ENCODE peak calls at places on chromosomes 3 and 15, in nine cellular contexts. One of them, this sample, is unnamed.

GRCh38 chr15:31278056-31278445 is 48.6 kb upstream of the KLF13 start:
- DNase-seq in GM23338: no peak
- DNase-seq in MM.1S: no peak
- DNase-seq in fibroblast of lung: no peak
- DNase-seq in neural progenitor cell: no peak
- DNase-seq in GM23248: no peak
- DNase-seq in PC-9: no peak
- DNase-seq in HCT116: no peak
- DNase-seq in H1: no peak
- DNase-seq in this sample: no peak

GRCh38 chr3:74692-75243 is 121.8 kb upstream of the CHL1 start:
- DNase-seq in GM23338: no peak
- DNase-seq in MM.1S: no peak
- DNase-seq in fibroblast of lung: peak; percentile 15
- DNase-seq in neural progenitor cell: no peak
- DNase-seq in GM23248: no peak
- DNase-seq in PC-9: no peak
- DNase-seq in HCT116: no peak
- DNase-seq in H1: no peak
- DNase-seq in this sample: no peak

GRCh38 chr3:38489766-38490165 is 6.4 kb upstream of the EXOG start:
- DNase-seq in GM23338: no peak
- DNase-seq in MM.1S: no peak
- DNase-seq in fibroblast of lung: no peak
- DNase-seq in neural progenitor cell: no peak
- DNase-seq in GM23248: no peak
- DNase-seq in PC-9: no peak
- DNase-seq in HCT116: no peak
- DNase-seq in H1: no peak
- DNase-seq in this sample: no peak

GRCh38 chr15:90435652-90436337 is 47.8 kb downstream of the IQGAP1 start:
- DNase-seq in GM23338: no peak
- DNase-seq in MM.1S: no peak
- DNase-seq in fibroblast of lung: no peak
- DNase-seq in neural progenitor cell: no peak
- DNase-seq in GM23248: no peak
- DNase-seq in PC-9: no peak
- DNase-seq in HCT116: no peak
- DNase-seq in H1: no peak
- DNase-seq in this sample: no peak

GRCh38 chr15:70589221-70589620 is 174.1 kb downstream of the UACA start:
- DNase-seq in GM23338: no peak
- DNase-seq in MM.1S: no peak
- DNase-seq in fibroblast of lung: peak; percentile 55
- DNase-seq in neural progenitor cell: no peak
- DNase-seq in GM23248: peak; percentile 92
- DNase-seq in PC-9: no peak
- DNase-seq in HCT116: no peak
- DNase-seq in H1: no peak
- DNase-seq in this sample: no peak

GRCh38 chr3:149388001-149388435 is 10.6 kb upstream of the TM4SF1 start:
- DNase-seq in GM23338: no peak
- DNase-seq in MM.1S: no peak
- DNase-seq in fibroblast of lung: peak; percentile 81
- DNase-seq in neural progenitor cell: no peak
- DNase-seq in GM23248: peak; percentile 90
- DNase-seq in PC-9: peak; percentile 48
- DNase-seq in HCT116: no peak
- DNase-seq in H1: no peak
- DNase-seq in this sample: no peak

GRCh38 chr3:159130108-159130507 is 328.3 kb downstream of the MFSD1 start:
- DNase-seq in GM23338: peak; percentile 78
- DNase-seq in MM.1S: peak; percentile 42
- DNase-seq in fibroblast of lung: no peak
- DNase-seq in neural progenitor cell: peak; percentile 42
- DNase-seq in GM23248: peak; percentile 8
- DNase-seq in PC-9: no peak
- DNase-seq in HCT116: peak; percentile 15
- DNase-seq in H1: peak; percentile 5
- DNase-seq in this sample: no peak

GRCh38 chr3:41304603-41305002 is 105.3 kb downstream of the CTNNB1 start:
- DNase-seq in GM23338: no peak
- DNase-seq in MM.1S: no peak
- DNase-seq in fibroblast of lung: peak; percentile 32
- DNase-seq in neural progenitor cell: no peak
- DNase-seq in GM23248: peak; percentile 55
- DNase-seq in PC-9: no peak
- DNase-seq in HCT116: no peak
- DNase-seq in H1: no peak
- DNase-seq in this sample: no peak

GRCh38 chr15:23472033-23472432 is 25.0 kb upstream of the GOLGA6L2 start:
- DNase-seq in GM23338: no peak
- DNase-seq in MM.1S: no peak
- DNase-seq in fibroblast of lung: no peak
- DNase-seq in neural progenitor cell: no peak
- DNase-seq in GM23248: no peak
- DNase-seq in PC-9: no peak
- DNase-seq in HCT116: no peak
- DNase-seq in H1: no peak
- DNase-seq in this sample: no peak

GRCh38 chr15:52733696-52734255 is 54.6 kb upstream of the ATOSA start:
- DNase-seq in GM23338: no peak
- DNase-seq in MM.1S: no peak
- DNase-seq in fibroblast of lung: no peak
- DNase-seq in neural progenitor cell: no peak
- DNase-seq in GM23248: peak; percentile 29
- DNase-seq in PC-9: no peak
- DNase-seq in HCT116: no peak
- DNase-seq in H1: no peak
- DNase-seq in this sample: no peak

GRCh38 chr3:128466840-128467541 is at the start of gene DNAJB8:
- DNase-seq in GM23338: no peak
- DNase-seq in MM.1S: no peak
- DNase-seq in fibroblast of lung: no peak
- DNase-seq in neural progenitor cell: no peak
- DNase-seq in GM23248: no peak
- DNase-seq in PC-9: no peak
- DNase-seq in HCT116: no peak
- DNase-seq in H1: no peak
- DNase-seq in this sample: no peak

GRCh38 chr15:60840703-60841411 is 361.9 kb upstream of the ICE2 start:
- DNase-seq in GM23338: no peak
- DNase-seq in MM.1S: no peak
- DNase-seq in fibroblast of lung: no peak
- DNase-seq in neural progenitor cell: peak; percentile 26
- DNase-seq in GM23248: no peak
- DNase-seq in PC-9: no peak
- DNase-seq in HCT116: no peak
- DNase-seq in H1: no peak
- DNase-seq in this sample: no peak

GRCh38 chr3:71724584-71725278 is 471 bp downstream of the EIF4E3 start:
- DNase-seq in GM23338: peak; percentile 60
- DNase-seq in MM.1S: peak; percentile 26
- DNase-seq in fibroblast of lung: no peak
- DNase-seq in neural progenitor cell: peak; percentile 63
- DNase-seq in GM23248: peak; percentile 60
- DNase-seq in PC-9: no peak
- DNase-seq in HCT116: no peak
- DNase-seq in H1: no peak
- DNase-seq in this sample: no peak

GRCh38 chr3:71724171-71724453 is 1.1 kb downstream of the EIF4E3 start:
- DNase-seq in GM23338: no peak
- DNase-seq in MM.1S: no peak
- DNase-seq in fibroblast of lung: no peak
- DNase-seq in neural progenitor cell: no peak
- DNase-seq in GM23248: no peak
- DNase-seq in PC-9: no peak
- DNase-seq in HCT116: no peak
- DNase-seq in H1: no peak
- DNase-seq in this sample: no peak

GRCh38 chr3:71723452-71724170 is 1.6 kb downstream of the EIF4E3 start:
- DNase-seq in GM23338: no peak
- DNase-seq in MM.1S: peak; percentile 94
- DNase-seq in fibroblast of lung: no peak
- DNase-seq in neural progenitor cell: no peak
- DNase-seq in GM23248: no peak
- DNase-seq in PC-9: no peak
- DNase-seq in HCT116: no peak
- DNase-seq in H1: no peak
- DNase-seq in this sample: no peak

GRCh38 chr3:71726106-71726505 is 904 bp upstream of the EIF4E3 start:
- DNase-seq in GM23338: no peak
- DNase-seq in MM.1S: no peak
- DNase-seq in fibroblast of lung: no peak
- DNase-seq in neural progenitor cell: no peak
- DNase-seq in GM23248: no peak
- DNase-seq in PC-9: no peak
- DNase-seq in HCT116: no peak
- DNase-seq in H1: no peak
- DNase-seq in this sample: no peak

GRCh38 chr3:71725279-71725991 is at the start of gene EIF4E3:
- DNase-seq in GM23338: peak; percentile 65
- DNase-seq in MM.1S: peak; percentile 58
- DNase-seq in fibroblast of lung: peak; percentile 16
- DNase-seq in neural progenitor cell: peak; percentile 81
- DNase-seq in GM23248: peak; percentile 79
- DNase-seq in PC-9: no peak
- DNase-seq in HCT116: no peak
- DNase-seq in H1: no peak
- DNase-seq in this sample: no peak
- TF ChIP-seq EZH2 in GM23338: no peak
- TF ChIP-seq EZH2 in MM.1S: no peak
- TF ChIP-seq EZH2 in fibroblast of lung: no peak
- TF ChIP-seq EZH2 in neural progenitor cell: no peak
- TF ChIP-seq EZH2 in GM23248: no peak
- TF ChIP-seq EZH2 in PC-9: no peak
- TF ChIP-seq EZH2 in HCT116: no peak
- TF ChIP-seq EZH2 in H1: no peak
- TF ChIP-seq EZH2 in this sample: no peak

DNA sequence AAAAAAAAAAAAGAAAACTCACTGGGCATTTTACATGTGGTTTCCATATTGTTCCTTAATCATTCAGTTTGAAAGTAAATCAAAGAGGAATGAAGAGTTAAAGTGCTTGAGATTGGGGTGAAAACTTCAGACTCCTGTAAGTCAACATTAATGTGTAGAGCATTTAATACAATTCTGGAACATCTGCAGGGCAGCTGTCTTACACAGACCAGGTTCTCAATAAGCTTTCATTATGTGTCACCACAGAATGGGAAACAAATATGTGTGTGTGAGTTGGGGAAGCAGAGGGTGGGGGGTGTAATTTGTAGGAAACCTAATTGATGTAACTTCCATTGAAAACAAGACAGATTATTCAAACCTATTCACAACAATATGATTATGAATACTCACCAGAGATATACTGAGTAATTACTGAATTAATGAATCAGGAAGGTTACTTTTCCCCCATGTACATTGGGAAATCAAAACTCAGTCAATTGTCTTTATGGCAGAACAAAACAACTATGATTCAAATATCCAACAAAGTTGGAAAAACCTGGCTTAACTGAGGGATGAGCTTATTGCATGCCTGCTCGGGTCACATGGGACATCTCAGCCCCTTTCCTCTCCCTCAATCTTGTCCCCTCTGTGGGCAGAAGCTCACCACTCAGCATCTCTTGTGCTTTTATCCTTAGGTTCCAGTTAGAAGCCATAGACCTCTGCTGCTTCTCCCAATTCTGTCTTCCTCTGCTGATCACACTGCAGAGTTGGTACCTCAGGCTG is 281.2 kb upstream of the THBS1 start:
- DNase-seq in GM23338: no peak
- DNase-seq in MM.1S: no peak
- DNase-seq in fibroblast of lung: no peak
- DNase-seq in neural progenitor cell: no peak
- DNase-seq in GM23248: peak; percentile 38
- DNase-seq in PC-9: no peak
- DNase-seq in HCT116: no peak
- DNase-seq in H1: no peak
- DNase-seq in this sample: no peak
- H3K27ac ChIP-seq in GM23338: no peak overlapping the region
- H3K27ac ChIP-seq in MM.1S: no peak overlapping the region
- H3K27ac ChIP-seq in fibroblast of lung: no peak overlapping the region
- H3K27ac ChIP-seq in neural progenitor cell: no peak overlapping the region
- H3K27ac ChIP-seq in GM23248: peak overlapping the region; percentile 87
- H3K27ac ChIP-seq in PC-9: no peak overlapping the region
- H3K27ac ChIP-seq in HCT116: no peak overlapping the region
- H3K27ac ChIP-seq in H1: no peak overlapping the region
- H3K27ac ChIP-seq in this sample: no peak overlapping the region

GRCh38 chr3:189099505-189100290 is 72.1 kb upstream of the TPRG1 start:
- DNase-seq in GM23338: no peak
- DNase-seq in MM.1S: no peak
- DNase-seq in fibroblast of lung: peak; percentile 5
- DNase-seq in neural progenitor cell: no peak
- DNase-seq in GM23248: peak; percentile 6
- DNase-seq in PC-9: no peak
- DNase-seq in HCT116: no peak
- DNase-seq in H1: no peak
- DNase-seq in this sample: no peak
- H3K4me3 ChIP-seq in GM23338: no peak overlapping the region
- H3K4me3 ChIP-seq in MM.1S: no peak overlapping the region
- H3K4me3 ChIP-seq in fibroblast of lung: no peak overlapping the region
- H3K4me3 ChIP-seq in neural progenitor cell: no peak overlapping the region
- H3K4me3 ChIP-seq in GM23248: no peak overlapping the region
- H3K4me3 ChIP-seq in PC-9: no peak overlapping the region
- H3K4me3 ChIP-seq in HCT116: no peak overlapping the region
- H3K4me3 ChIP-seq in H1: no peak overlapping the region
- H3K4me3 ChIP-seq in this sample: no peak overlapping the region

GRCh38 chr15:78427985-78428384 is 10.0 kb upstream of the IREB2 start:
- DNase-seq in GM23338: no peak
- DNase-seq in MM.1S: no peak
- DNase-seq in fibroblast of lung: no peak
- DNase-seq in neural progenitor cell: no peak
- DNase-seq in GM23248: no peak
- DNase-seq in PC-9: no peak
- DNase-seq in HCT116: no peak
- DNase-seq in H1: no peak
- DNase-seq in this sample: no peak

GRCh38 chr15:78425643-78426042 is 12.4 kb upstream of the IREB2 start:
- DNase-seq in GM23338: no peak
- DNase-seq in MM.1S: no peak
- DNase-seq in fibroblast of lung: no peak
- DNase-seq in neural progenitor cell: no peak
- DNase-seq in GM23248: no peak
- DNase-seq in PC-9: no peak
- DNase-seq in HCT116: no peak
- DNase-seq in H1: no peak
- DNase-seq in this sample: no peak

GRCh38 chr15:78432664-78433063 is 5.4 kb upstream of the IREB2 start:
- DNase-seq in GM23338: no peak
- DNase-seq in MM.1S: no peak
- DNase-seq in fibroblast of lung: no peak
- DNase-seq in neural progenitor cell: no peak
- DNase-seq in GM23248: no peak
- DNase-seq in PC-9: no peak
- DNase-seq in HCT116: no peak
- DNase-seq in H1: no peak
- DNase-seq in this sample: no peak

GRCh38 chr15:78431955-78432354 is 6.1 kb upstream of the IREB2 start:
- DNase-seq in GM23338: no peak
- DNase-seq in MM.1S: no peak
- DNase-seq in fibroblast of lung: no peak
- DNase-seq in neural progenitor cell: no peak
- DNase-seq in GM23248: no peak
- DNase-seq in PC-9: no peak
- DNase-seq in HCT116: no peak
- DNase-seq in H1: no peak
- DNase-seq in this sample: no peak

GRCh38 chr15:78429477-78429876 is 8.5 kb upstream of the IREB2 start:
- DNase-seq in GM23338: no peak
- DNase-seq in MM.1S: no peak
- DNase-seq in fibroblast of lung: no peak
- DNase-seq in neural progenitor cell: no peak
- DNase-seq in GM23248: no peak
- DNase-seq in PC-9: no peak
- DNase-seq in HCT116: no peak
- DNase-seq in H1: no peak
- DNase-seq in this sample: no peak
- TF ChIP-seq EZH2 in GM23338: no peak
- TF ChIP-seq EZH2 in MM.1S: no peak
- TF ChIP-seq EZH2 in fibroblast of lung: no peak
- TF ChIP-seq EZH2 in neural progenitor cell: no peak
- TF ChIP-seq EZH2 in GM23248: no peak
- TF ChIP-seq EZH2 in PC-9: no peak
- TF ChIP-seq EZH2 in HCT116: no peak
- TF ChIP-seq EZH2 in H1: no peak
- TF ChIP-seq EZH2 in this sample: no peak

This sample was measured in SK-N-MC.